ENCODE peak calls at places on chromosomes 7 and 10, in eight cellular contexts. L is MM.1S, Z is lung, J is cardiac muscle cell, S is body of pancreas, U is hepatocyte, M is fibroblast of pulmonary artery, D is lower leg skin. K is an unnamed sample.

GRCh38 chr10:119502214-119502613 is 40.3 kb downstream of the RGS10 start:
- DNase-seq in L (no peak), D (no peak), U (no peak), Z (no peak), S (no peak), J (no peak), M (no peak), K (no peak)

GRCh38 chr7:45574521-45575500 is 643 bp downstream of the ADCY1 start:
- DNase-seq in U (peak), L (peak), D (no peak), S (peak), M (peak), J (peak), Z (no peak), K (peak)

GRCh38 chr7:31938650-31939049 is 131.6 kb downstream of the PDE1C start:
- DNase-seq in Z (no peak), D (no peak), L (no peak), M (no peak), U (no peak), J (no peak), S (no peak), K (peak)

GRCh38 chr10:81874878-81875679 is at the start of gene NRG3:
- DNase-seq in M (no peak), D (no peak), U (no peak), J (no peak), S (no peak), L (peak), Z (no peak), K (no peak)

GRCh38 chr7:16078076-16078952 is 343.0 kb downstream of the CRPPA start:
- DNase-seq in L (peak), D (no peak), S (peak), U (peak), J (peak), Z (no peak), M (peak), K (peak)

GRCh38 chr7:3649250-3649649 is 348.2 kb downstream of the SDK1 start:
- DNase-seq in L (no peak), J (no peak), M (peak), U (no peak), D (no peak), Z (no peak), S (no peak), K (peak)

GRCh38 chr7:78002715-78003114 is 204.1 kb downstream of the PHTF2 start:
- DNase-seq in D (no peak), L (no peak), S (no peak), Z (no peak), M (no peak), J (no peak), U (no peak), K (no peak)

GRCh38 chr7:38756521-38756920 is 125.3 kb upstream of the AMPH start:
- DNase-seq in U (no peak), D (no peak), S (no peak), J (peak), M (peak), Z (no peak), L (no peak), K (no peak)

GRCh38 chr7:12951397-12951801 is 264.0 kb downstream of the ARL4A start:
- DNase-seq in D (no peak), U (no peak), M (peak), Z (no peak), J (peak), S (no peak), L (no peak), K (peak)

GRCh38 chr10:129199826-129200225 is 267.2 kb upstream of the MGMT start:
- DNase-seq in D (no peak), J (no peak), Z (no peak), L (no peak), S (no peak), U (no peak), M (no peak), K (no peak)

GRCh38 chr10:28975891-28976471 is 298.7 kb downstream of the BAMBI start:
- DNase-seq in S (no peak), J (peak), M (peak), L (no peak), U (peak), D (no peak), Z (no peak), K (no peak)

GRCh38 chr7:156843157-156843556 is 49.8 kb downstream of the LMBR1 start:
- DNase-seq in Z (no peak), U (no peak), L (no peak), M (no peak), J (no peak), S (no peak), D (no peak), K (no peak)

GRCh38 chr7:12921751-12922345 is 234.4 kb downstream of the ARL4A start:
- DNase-seq in Z (no peak), D (no peak), M (no peak), S (no peak), L (no peak), U (no peak), J (no peak), K (no peak)

GRCh38 chr7:80410081-80410480 is 101.8 kb downstream of the GNAT3 start:
- DNase-seq in L (no peak), S (no peak), D (no peak), Z (no peak), M (peak), U (no peak), J (peak), K (peak)

GRCh38 chr7:115910541-115911164 is 119.9 kb downstream of the TFEC start:
- DNase-seq in M (peak), S (no peak), Z (no peak), J (peak), L (peak), D (no peak), U (peak), K (peak)

GRCh38 chr10:132540456-132540855 is 2.9 kb downstream of the INPP5A start:
- DNase-seq in L (no peak), S (peak), D (no peak), M (peak), Z (no peak), J (peak), U (no peak), K (peak)

GRCh38 chr7:97006146-97006950 is 995 bp downstream of the DLX6 start:
- DNase-seq in U (peak), L (peak), S (no peak), M (peak), J (peak), Z (no peak), D (no peak), K (peak)

GRCh38 chr7:140605337-140605736 is 35.3 kb downstream of the DENND2A start:
- DNase-seq in M (no peak), U (no peak), S (no peak), D (no peak), J (no peak), L (no peak), Z (no peak), K (peak)

GRCh38 chr10:115942106-115942505 is 330.9 kb downstream of the GFRA1 start:
- DNase-seq in M (no peak), U (no peak), S (no peak), D (no peak), L (no peak), Z (no peak), J (peak), K (no peak)

GRCh38 chr7:103851357-103851756 is 138.1 kb downstream of the RELN start:
- DNase-seq in L (peak), Z (no peak), S (no peak), J (peak), U (peak), D (no peak), M (peak), K (peak)

DNA sequence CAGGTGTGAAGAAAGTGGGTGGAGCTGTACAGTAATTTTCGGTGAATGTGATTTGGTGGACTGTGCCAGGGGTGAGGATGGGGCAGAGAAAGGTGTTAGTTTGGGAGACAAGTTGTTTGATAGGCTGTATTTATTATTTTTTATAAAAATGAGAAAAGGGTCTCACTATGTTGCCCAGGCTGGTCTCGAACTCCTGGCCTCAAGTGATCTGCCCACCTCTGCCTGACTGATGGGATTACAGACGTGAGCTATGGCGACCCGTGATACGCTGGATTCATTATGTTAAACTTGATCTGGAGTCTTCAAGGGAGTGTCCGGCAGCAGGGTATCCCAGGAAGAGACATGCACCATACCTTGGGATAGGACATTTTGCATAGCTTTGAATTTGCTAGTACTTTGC is 1.3 kb downstream of the KAT6B start:
- DNase-seq in U (no peak), L (no peak), S (no peak), J (no peak), M (no peak), D (no peak), Z (no peak), K (no peak)
- H3K4me3 ChIP-seq in U (no peak), L (peak), S (no peak), J (peak), M (peak), D (no peak), Z (no peak), K (peak)

GRCh38 chr10:33749809-33750208 is 415.3 kb upstream of the NRP1 start:
- DNase-seq in J (no peak), L (no peak), U (no peak), M (no peak), Z (no peak), S (no peak), D (no peak), K (no peak)
- H3K4me3 ChIP-seq in J (no peak), L (no peak), U (no peak), M (no peak), Z (no peak), S (no peak), D (no peak), K (no peak)

DNA sequence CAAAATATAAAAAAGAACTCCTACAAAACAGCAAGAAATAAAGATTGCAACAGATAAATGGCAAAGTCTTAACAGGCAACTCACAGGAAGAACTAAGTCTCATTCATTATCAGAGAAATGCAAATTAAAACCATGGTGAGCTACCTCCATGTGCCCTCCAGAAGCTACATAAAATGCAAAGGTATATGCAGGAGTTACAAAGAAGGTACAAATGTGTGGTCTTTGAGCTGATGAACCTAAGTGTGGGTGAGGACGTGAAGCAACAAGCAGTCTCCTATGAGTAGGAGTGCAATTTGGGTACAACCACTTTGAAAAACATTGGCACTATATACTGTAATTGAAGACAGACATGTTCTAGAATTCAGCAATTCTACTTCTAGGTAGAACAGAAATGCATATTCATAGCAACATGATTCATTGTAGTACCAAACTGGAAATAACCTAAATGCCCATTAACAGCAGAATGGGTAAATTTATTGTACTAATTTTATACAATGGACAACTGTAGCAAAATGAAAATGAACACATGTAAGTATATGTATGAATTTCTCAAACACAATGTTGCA is 61.6 kb upstream of the KCNMA1 start:
- DNase-seq in L (no peak), M (no peak), Z (no peak), S (no peak), J (no peak), D (no peak), U (no peak), K (no peak)
- H3K4me3 ChIP-seq in L (no peak), M (no peak), Z (no peak), S (no peak), J (no peak), D (no peak), U (no peak), K (no peak)

GRCh38 chr10:11234857-11235640 is 217.4 kb downstream of the CELF2 start:
- DNase-seq in M (no peak), U (no peak), S (no peak), Z (no peak), J (no peak), D (no peak), L (no peak), K (no peak)

GRCh38 chr10:11237571-11237970 is 219.9 kb downstream of the CELF2 start:
- DNase-seq in J (no peak), S (no peak), U (no peak), D (no peak), Z (no peak), M (no peak), L (peak), K (no peak)

GRCh38 chr10:11238893-11239292 is 221.2 kb downstream of the CELF2 start:
- DNase-seq in J (no peak), M (no peak), Z (no peak), U (no peak), D (no peak), S (no peak), L (no peak), K (peak)

GRCh38 chr10:11236234-11236633 is 218.6 kb downstream of the CELF2 start:
- DNase-seq in Z (no peak), M (no peak), D (no peak), L (no peak), S (no peak), U (no peak), J (no peak), K (no peak)

DNA sequence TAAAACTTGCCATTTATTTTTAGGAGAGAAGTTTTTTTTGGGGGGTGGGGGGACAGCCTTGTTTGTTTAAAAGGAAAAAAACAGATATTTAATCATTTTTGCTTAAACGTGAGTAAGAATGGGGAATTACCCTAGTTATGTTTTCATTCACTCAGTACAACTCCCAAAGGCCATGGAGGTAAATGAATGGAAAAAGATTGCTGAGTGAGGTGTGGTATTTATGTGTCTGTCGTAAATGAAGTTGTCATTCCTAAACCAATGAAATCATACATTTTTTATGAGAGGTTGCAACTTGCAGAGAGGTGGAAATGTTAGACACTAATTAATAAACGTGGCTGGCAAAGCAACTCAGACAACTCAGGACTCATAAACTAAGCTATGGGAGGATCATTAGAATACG is 218.1 kb downstream of the CELF2 start:
- DNase-seq in L (no peak), M (no peak), D (no peak), U (no peak), J (no peak), Z (no peak), S (no peak), K (no peak)
- H3K4me3 ChIP-seq in L (no peak), M (no peak), D (no peak), U (no peak), J (no peak), Z (no peak), S (no peak), K (no peak)

GRCh38 chr10:104328916-104329710 is 9.2 kb downstream of the ITPRIP start:
- DNase-seq in J (peak), L (no peak), Z (no peak), S (peak), M (peak), U (peak), D (peak), K (peak)
- H3K4me3 ChIP-seq in J (no peak), L (no peak), Z (no peak), S (no peak), M (peak), U (no peak), D (no peak), K (peak)